ENCODE peak calls at places on chromosomes 7 and 10, in eight cellular contexts. D is NCI-H1105; U is stimulated activated CD8-positive, alpha-beta memory T cell treated with anti-CD3 and anti-CD28 coated beads, Interleukin-7, amount 100 ng/mL, for 1 hour; B is left ventricle myocardium superior; E is stimulated activated CD4-positive, alpha-beta T cell treated with anti-CD3 and anti-CD28 coated beads, Interleukin-2, amount 100 ng/mL, for 48 hours; K is Calu3; M is PC-9; H is GM18507. A is an unnamed sample.
A peak's percentile ranks its signal among the peaks of the same experiment; 100 is the strongest.

GRCh38 chr10:129521161-129522025 is 54.4 kb downstream of the MGMT start:
- DNase-seq in D (no peak), U (no peak), B (no peak), E (no peak), K (no peak), M (no peak), H (no peak), A (no peak)

GRCh38 chr7:44391171-44391570 is 65.8 kb upstream of the CAMK2B start:
- DNase-seq in D (peak; percentile 27), U (no peak), B (no peak), E (no peak), K (no peak), M (no peak), H (no peak), A (no peak)

GRCh38 chr10:92075829-92076228 is 152.3 kb downstream of the BTAF1 start:
- DNase-seq in D (no peak), U (no peak), B (no peak), E (no peak), K (no peak), M (no peak), H (no peak), A (no peak)

GRCh38 chr7:147990837-147991236 is 599.7 kb upstream of the C7orf33 start:
- DNase-seq in D (no peak), U (no peak), B (no peak), E (no peak), K (no peak), M (no peak), H (no peak), A (no peak)

GRCh38 chr7:28573751-28574295 is 161.5 kb downstream of the CREB5 start:
- DNase-seq in D (peak; percentile 68), U (no peak), B (no peak), E (no peak), K (peak; percentile 17), M (peak; percentile 76), H (no peak), A (no peak)

GRCh38 chr10:49091450-49092210 is 23.7 kb downstream of the VSTM4 start:
- DNase-seq in D (no peak), U (no peak), B (no peak), E (no peak), K (no peak), M (no peak), H (no peak), A (no peak)

GRCh38 chr7:46059308-46060020 is 138.4 kb upstream of the IGFBP3 start:
- DNase-seq in D (no peak), U (no peak), B (peak; percentile 66), E (no peak), K (no peak), M (no peak), H (no peak), A (no peak)

GRCh38 chr7:101614939-101615302 is 14.2 kb downstream of the MYL10 start:
- DNase-seq in D (no peak), U (no peak), B (no peak), E (no peak), K (peak; percentile 23), M (peak; percentile 74), H (no peak), A (peak; percentile 65)

GRCh38 chr7:135757719-135758411 is 9.3 kb upstream of the FAM180A start:
- DNase-seq in D (no peak), U (no peak), B (peak; percentile 44), E (no peak), K (no peak), M (no peak), H (no peak), A (peak; percentile 42)

A was measured in SJCRH30.